ENCODE peak calls at places on chromosome 10, in eight cellular contexts. Z is M059J; M is H54; S is non-pigmented ciliary epithelial cell; E is stimulated activated CD8-positive, alpha-beta memory T cell treated with anti-CD3 and anti-CD28 coated beads, Interleukin-4, amount 100 ng/mL, for 24 hours; R is HTR-8/SVneo; O is stimulated activated CD4-positive, alpha-beta T cell treated with anti-CD3 and anti-CD28 coated beads, Interleukin-2, amount 100 ng/mL, for 48 hours; D is body of pancreas. K is an unnamed sample.

GRCh38 chr10:131647789-131648188 is 253.0 kb upstream of the PPP2R2D start:
- DNase-seq in Z (no peak), M (no peak), S (no peak), E (no peak), R (no peak), O (no peak), D (no peak), K (no peak)

GRCh38 chr10:84152769-84153168 is 13.5 kb downstream of the GHITM start:
- DNase-seq in Z (no peak), M (no peak), S (no peak), E (no peak), R (no peak), O (no peak), D (no peak), K (no peak)

GRCh38 chr10:90939125-90939524 is 18.2 kb upstream of the ANKRD1 start:
- DNase-seq in Z (no peak), M (no peak), S (no peak), E (no peak), R (no peak), O (no peak), D (no peak), K (no peak)

GRCh38 chr10:103932996-103933395 is 15.0 kb upstream of the STN1 start:
- DNase-seq in Z (no peak), M (no peak), S (no peak), E (no peak), R (no peak), O (no peak), D (no peak), K (no peak)

GRCh38 chr10:89503633-89504345 is 31.6 kb downstream of the SLC16A12 start:
- DNase-seq in Z (peak; percentile 54), M (no peak), S (no peak), E (no peak), R (no peak), O (no peak), D (no peak), K (no peak)

GRCh38 chr10:75034714-75035258 is 76.7 kb upstream of the SAMD8 start:
- DNase-seq in Z (no peak), M (no peak), S (no peak), E (no peak), R (no peak), O (no peak), D (no peak), K (no peak)

GRCh38 chr10:74145133-74145532 is 5.5 kb downstream of the AP3M1 start:
- DNase-seq in Z (peak; percentile 86), M (peak; percentile 54), S (no peak), E (no peak), R (peak; percentile 57), O (no peak), D (no peak), K (no peak)

GRCh38 chr10:1462994-1463633 is 274.2 kb downstream of the ADARB2 start:
- DNase-seq in Z (no peak), M (no peak), S (no peak), E (no peak), R (no peak), O (no peak), D (no peak), K (no peak)

GRCh38 chr10:65194555-65194954 is 1673.4 kb downstream of the REEP3 start:
- DNase-seq in Z (no peak), M (no peak), S (no peak), E (no peak), R (no peak), O (no peak), D (no peak), K (no peak)

GRCh38 chr10:21516270-21517131 is 9.0 kb downstream of the SKIDA1 start:
- DNase-seq in Z (peak; percentile 57), M (no peak), S (no peak), E (peak; percentile 28), R (no peak), O (no peak), D (peak; percentile 72), K (peak; percentile 44)

GRCh38 chr10:123796736-123797135 is 94.9 kb downstream of the CPXM2 start:
- DNase-seq in Z (no peak), M (no peak), S (no peak), E (no peak), R (no peak), O (no peak), D (no peak), K (no peak)